ENCODE peak calls at places on chromosome 1, in five cellular contexts. One of them, this sample, is unnamed.

GRCh38 chr1:14824314-14824915 is 225.9 kb downstream of the KAZN start:
- DNase-seq in MM.1S: peak; percentile 84
- DNase-seq in HCT116: no peak
- DNase-seq in PC-3: no peak
- DNase-seq in SK-N-SH: no peak
- DNase-seq in this sample: no peak

GRCh38 chr1:59718064-59718988 is 96.4 kb upstream of the HOOK1 start:
- DNase-seq in MM.1S: peak; percentile 15
- DNase-seq in HCT116: peak; percentile 42
- DNase-seq in PC-3: peak; percentile 75
- DNase-seq in SK-N-SH: no peak
- DNase-seq in this sample: no peak

GRCh38 chr1:7358346-7358745 is 412.8 kb upstream of the VAMP3 start:
- DNase-seq in MM.1S: no peak
- DNase-seq in HCT116: no peak
- DNase-seq in PC-3: no peak
- DNase-seq in SK-N-SH: no peak
- DNase-seq in this sample: no peak

GRCh38 chr1:245807954-245808719 is 653.4 kb downstream of the KIF26B start:
- DNase-seq in MM.1S: no peak
- DNase-seq in HCT116: no peak
- DNase-seq in PC-3: no peak
- DNase-seq in SK-N-SH: peak; percentile 81
- DNase-seq in this sample: no peak

GRCh38 chr1:195965036-195965435 is 643.2 kb downstream of the KCNT2 start:
- DNase-seq in MM.1S: no peak
- DNase-seq in HCT116: no peak
- DNase-seq in PC-3: no peak
- DNase-seq in SK-N-SH: no peak
- DNase-seq in this sample: no peak

GRCh38 chr1:152185544-152186391 is 26.7 kb upstream of the RPTN start:
- DNase-seq in MM.1S: peak; percentile 74
- DNase-seq in HCT116: peak; percentile 63
- DNase-seq in PC-3: peak; percentile 81
- DNase-seq in SK-N-SH: peak; percentile 57
- DNase-seq in this sample: peak; percentile 85

GRCh38 chr1:53367503-53368313 is 39.8 kb upstream of the LRP8 start:
- DNase-seq in MM.1S: peak; percentile 69
- DNase-seq in HCT116: no peak
- DNase-seq in PC-3: no peak
- DNase-seq in SK-N-SH: peak; percentile 58
- DNase-seq in this sample: no peak

GRCh38 chr1:6358144-6358624 is 35.4 kb downstream of the ACOT7 start:
- DNase-seq in MM.1S: no peak
- DNase-seq in HCT116: no peak
- DNase-seq in PC-3: no peak
- DNase-seq in SK-N-SH: no peak
- DNase-seq in this sample: peak; percentile 40

GRCh38 chr1:232432313-232432712 is 197.6 kb downstream of the SIPA1L2 start:
- DNase-seq in MM.1S: no peak
- DNase-seq in HCT116: no peak
- DNase-seq in PC-3: no peak
- DNase-seq in SK-N-SH: peak; percentile 41
- DNase-seq in this sample: no peak

GRCh38 chr1:62343911-62344310 is 24.7 kb upstream of the KANK4 start:
- DNase-seq in MM.1S: no peak
- DNase-seq in HCT116: no peak
- DNase-seq in PC-3: no peak
- DNase-seq in SK-N-SH: no peak
- DNase-seq in this sample: no peak

GRCh38 chr1:118290046-118290445 is 105.0 kb upstream of the SPAG17 start:
- DNase-seq in MM.1S: no peak
- DNase-seq in HCT116: no peak
- DNase-seq in PC-3: no peak
- DNase-seq in SK-N-SH: no peak
- DNase-seq in this sample: no peak

GRCh38 chr1:61531725-61532124 is 193.2 kb downstream of the TM2D1 start:
- DNase-seq in MM.1S: no peak
- DNase-seq in HCT116: no peak
- DNase-seq in PC-3: no peak
- DNase-seq in SK-N-SH: no peak
- DNase-seq in this sample: no peak

GRCh38 chr1:228344631-228345072 is 62.0 kb downstream of the TRIM11 start:
- DNase-seq in MM.1S: no peak
- DNase-seq in HCT116: no peak
- DNase-seq in PC-3: peak; percentile 22
- DNase-seq in SK-N-SH: no peak
- DNase-seq in this sample: no peak

GRCh38 chr1:173431663-173432045 is 45.5 kb upstream of the PRDX6 start:
- DNase-seq in MM.1S: no peak
- DNase-seq in HCT116: no peak
- DNase-seq in PC-3: peak; percentile 67
- DNase-seq in SK-N-SH: no peak
- DNase-seq in this sample: peak; percentile 65

GRCh38 chr1:226560243-226560642 is 11.7 kb downstream of the STUM start:
- DNase-seq in MM.1S: no peak
- DNase-seq in HCT116: no peak
- DNase-seq in PC-3: no peak
- DNase-seq in SK-N-SH: no peak
- DNase-seq in this sample: no peak

GRCh38 chr1:226552061-226552460 is 3.5 kb downstream of the STUM start:
- DNase-seq in MM.1S: no peak
- DNase-seq in HCT116: no peak
- DNase-seq in PC-3: no peak
- DNase-seq in SK-N-SH: no peak
- DNase-seq in this sample: no peak

GRCh38 chr1:226558293-226558692 is 9.7 kb downstream of the STUM start:
- DNase-seq in MM.1S: no peak
- DNase-seq in HCT116: no peak
- DNase-seq in PC-3: no peak
- DNase-seq in SK-N-SH: no peak
- DNase-seq in this sample: no peak

GRCh38 chr1:226553594-226554279 is 5.2 kb downstream of the STUM start:
- DNase-seq in MM.1S: no peak
- DNase-seq in HCT116: no peak
- DNase-seq in PC-3: no peak
- DNase-seq in SK-N-SH: no peak
- DNase-seq in this sample: no peak

DNA sequence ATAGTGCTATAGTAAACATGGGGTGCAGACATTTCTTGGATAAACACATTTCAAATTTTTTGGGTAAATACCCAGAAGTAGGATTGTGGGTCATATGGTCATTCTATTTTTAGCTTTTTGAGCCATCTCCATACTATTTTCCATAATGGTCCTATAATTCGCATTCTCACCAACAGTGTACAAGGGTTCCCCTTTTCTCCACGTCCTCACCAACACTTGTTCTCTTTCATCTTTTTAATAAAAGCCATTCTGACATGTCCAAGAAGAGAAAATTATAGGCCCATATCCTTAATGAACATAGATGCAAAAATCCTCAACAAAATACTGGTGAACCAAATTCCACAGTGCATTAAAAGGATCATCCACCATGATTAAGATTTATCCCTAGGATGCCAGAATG is 8.9 kb downstream of the STUM start:
- DNase-seq in MM.1S: no peak
- DNase-seq in HCT116: no peak
- DNase-seq in PC-3: no peak
- DNase-seq in SK-N-SH: no peak
- DNase-seq in this sample: no peak
- H3K9me2 ChIP-seq in MM.1S: no peaks in the 10 kb centered on the region
- H3K9me2 ChIP-seq in HCT116: no peaks in the 10 kb centered on the region
- H3K9me2 ChIP-seq in PC-3: no peaks in the 10 kb centered on the region
- H3K9me2 ChIP-seq in SK-N-SH: no peaks in the 10 kb centered on the region
- H3K9me2 ChIP-seq in this sample: no peaks in the 10 kb centered on the region

DNA sequence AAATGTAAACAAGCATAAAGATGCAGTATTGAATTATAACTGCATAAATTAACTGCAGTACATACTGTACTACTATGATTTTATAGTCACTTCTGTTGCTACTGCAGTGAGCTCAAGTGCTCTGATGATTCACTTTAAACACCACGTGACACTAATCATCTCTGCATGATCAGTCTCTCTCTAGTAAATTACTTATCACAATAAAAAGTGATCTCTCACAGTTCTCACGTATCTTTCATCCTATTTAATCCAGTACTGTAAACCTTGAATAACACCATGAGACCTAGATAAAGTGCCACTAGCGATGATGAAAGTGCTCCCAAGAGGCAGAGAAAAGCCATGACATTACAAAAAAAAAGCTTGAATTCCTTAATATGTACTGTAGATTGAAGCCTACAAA is 1242.0 kb downstream of the AMY1C start:
- DNase-seq in MM.1S: no peak
- DNase-seq in HCT116: no peak
- DNase-seq in PC-3: peak; percentile 8
- DNase-seq in SK-N-SH: no peak
- DNase-seq in this sample: no peak
- TF ChIP-seq EZH2phosphoT487 in MM.1S: no peak
- TF ChIP-seq EZH2phosphoT487 in HCT116: no peak
- TF ChIP-seq EZH2phosphoT487 in PC-3: no peak
- TF ChIP-seq EZH2phosphoT487 in SK-N-SH: no peak
- TF ChIP-seq EZH2phosphoT487 in this sample: no peak

DNA sequence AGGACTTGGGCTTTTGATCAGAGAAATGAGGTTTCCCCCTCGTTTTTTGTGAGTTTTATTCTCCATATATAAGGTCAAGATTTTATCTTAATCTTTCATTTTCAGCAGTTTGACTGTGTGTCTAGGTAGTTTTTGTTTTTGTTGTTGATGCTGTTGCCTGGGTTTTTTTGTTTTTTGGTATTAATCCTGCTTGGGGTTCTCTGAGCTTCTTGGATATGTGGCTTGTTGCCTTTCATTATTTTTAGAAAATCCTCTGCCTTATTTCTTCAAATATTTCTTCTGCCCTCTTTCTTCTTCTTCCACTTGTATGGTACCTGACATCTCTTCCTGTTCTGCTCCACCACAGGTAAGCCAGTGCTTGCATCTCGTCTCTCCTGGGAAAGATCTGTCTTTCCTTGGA is 25.0 kb downstream of the EFCAB7 start:
- DNase-seq in MM.1S: no peak
- DNase-seq in HCT116: no peak
- DNase-seq in PC-3: no peak
- DNase-seq in SK-N-SH: no peak
- DNase-seq in this sample: no peak
- H3K9ac ChIP-seq in MM.1S: no peak overlapping the region
- H3K9ac ChIP-seq in HCT116: no peak overlapping the region
- H3K9ac ChIP-seq in PC-3: no peak overlapping the region
- H3K9ac ChIP-seq in SK-N-SH: no peak overlapping the region
- H3K9ac ChIP-seq in this sample: no peak overlapping the region

DNA sequence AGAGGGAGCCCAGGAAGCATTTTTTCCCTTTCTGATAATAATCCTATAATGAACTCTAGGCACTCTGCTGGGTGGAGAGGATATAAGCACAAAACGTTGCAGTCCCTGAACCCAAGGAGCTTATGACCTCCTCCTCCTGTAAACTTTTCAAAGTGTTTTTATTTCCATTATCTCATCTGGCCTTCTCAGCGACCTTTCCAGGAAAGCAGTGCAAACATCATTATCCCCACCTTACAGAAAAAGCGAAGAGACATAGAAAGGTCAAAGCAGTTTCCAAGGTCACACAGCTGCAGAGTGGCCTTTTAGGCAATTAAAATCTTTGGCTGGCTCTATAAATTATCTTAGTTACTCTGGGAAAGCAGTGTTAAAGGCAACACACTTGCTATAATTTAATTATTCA is 63.8 kb downstream of the OLFML3 start:
- DNase-seq in MM.1S: no peak
- DNase-seq in HCT116: no peak
- DNase-seq in PC-3: no peak
- DNase-seq in SK-N-SH: no peak
- DNase-seq in this sample: no peak
- H3K9me2 ChIP-seq in MM.1S: no peaks in the 10 kb centered on the region
- H3K9me2 ChIP-seq in HCT116: no peaks in the 10 kb centered on the region
- H3K9me2 ChIP-seq in PC-3: no peaks in the 10 kb centered on the region
- H3K9me2 ChIP-seq in SK-N-SH: no peaks in the 10 kb centered on the region
- H3K9me2 ChIP-seq in this sample: no peaks in the 10 kb centered on the region

GRCh38 chr1:234342749-234343148 is 30.5 kb upstream of the COA6 start:
- DNase-seq in MM.1S: no peak
- DNase-seq in HCT116: no peak
- DNase-seq in PC-3: no peak
- DNase-seq in SK-N-SH: no peak
- DNase-seq in this sample: no peak
- TF ChIP-seq EZH2phosphoT487 in MM.1S: no peak
- TF ChIP-seq EZH2phosphoT487 in HCT116: no peak
- TF ChIP-seq EZH2phosphoT487 in PC-3: no peak
- TF ChIP-seq EZH2phosphoT487 in SK-N-SH: no peak
- TF ChIP-seq EZH2phosphoT487 in this sample: no peak

This sample was measured in GM23248.